ENCODE peak calls at places on chromosomes 13 and 19, in five cellular contexts. A, J, Z, F and D are unnamed samples. For H3K4me1 and H3K27me3, the result is how much of the 10 kb centered on the place peaks cover.

GRCh38 chr13:75226092-75226491 is 255.9 kb downstream of the TBC1D4 start:
- DNase-seq in A (no peak), J (peak), Z (no peak), F (peak), D (no peak)

GRCh38 chr13:39930544-39931444 is 275.3 kb downstream of the COG6 start:
- DNase-seq in A (no peak), J (no peak), Z (no peak), F (no peak), D (no peak)

GRCh38 chr19:47176071-47176626 is 45.5 kb downstream of the SAE1 start:
- DNase-seq in A (no peak), J (no peak), Z (no peak), F (no peak), D (no peak)

GRCh38 chr19:5122671-5123409 is 153.9 kb downstream of the KDM4B start:
- DNase-seq in A (no peak), J (no peak), Z (no peak), F (no peak), D (no peak)

GRCh38 chr13:41496420-41497234 is 39.3 kb downstream of the RGCC start:
- DNase-seq in A (no peak), J (no peak), Z (no peak), F (no peak), D (no peak)

GRCh38 chr19:3969435-3970312 is 1.2 kb downstream of the DAPK3 start:
- DNase-seq in A (peak), J (no peak), Z (no peak), F (no peak), D (no peak)

GRCh38 chr13:72728290-72728605 is 525 bp downstream of the BORA start:
- DNase-seq in A (no peak), J (no peak), Z (no peak), F (no peak), D (no peak)

GRCh38 chr13:48641404-48641803 is 12.3 kb upstream of the CYSLTR2 start:
- DNase-seq in A (no peak), J (no peak), Z (no peak), F (no peak), D (no peak)

GRCh38 chr19:34480971-34481821 is at the start of gene WTIP:
- DNase-seq in A (peak), J (peak), Z (no peak), F (peak), D (peak)

GRCh38 chr13:112959206-112959605 is 9.8 kb upstream of the MCF2L start:
- DNase-seq in A (no peak), J (no peak), Z (no peak), F (no peak), D (peak)

GRCh38 chr13:36847541-36848045 is 28.6 kb downstream of the RFXAP start:
- DNase-seq in A (peak), J (no peak), Z (no peak), F (no peak), D (no peak)

GRCh38 chr19:4722671-4723464 is 774 bp downstream of the DPP9 start:
- DNase-seq in A (peak), J (no peak), Z (no peak), F (peak), D (no peak)

GRCh38 chr13:73984201-73984600 is 150.0 kb downstream of the KLF12 start:
- DNase-seq in A (no peak), J (no peak), Z (no peak), F (no peak), D (peak)

GRCh38 chr13:107421028-107421427 is 794.3 kb downstream of the LIG4 start:
- DNase-seq in A (no peak), J (no peak), Z (no peak), F (no peak), D (no peak)

GRCh38 chr13:37127706-37128241 is 22.3 kb upstream of the CSNK1A1L start:
- DNase-seq in A (no peak), J (no peak), Z (no peak), F (no peak), D (no peak)

GRCh38 chr19:18488403-18488723 is 33.5 kb downstream of the ELL start:
- DNase-seq in A (no peak), J (no peak), Z (no peak), F (no peak), D (no peak)
- H3K4me1 ChIP-seq in A (under half), J (under half), Z (under half), F (half or more), D (half or more)

GRCh38 chr13:76759877-76760276 is 126.3 kb downstream of the KCTD12 start:
- DNase-seq in A (no peak), J (no peak), Z (no peak), F (no peak), D (no peak)
- TF ChIP-seq CTCF in A (no peak), J (no peak), Z (no peak), F (no peak), D (no peak)

GRCh38 chr19:50660083-50660366 is 10.8 kb downstream of the C19orf81 start:
- DNase-seq in A (no peak), J (no peak), Z (no peak), F (no peak), D (no peak)

GRCh38 chr19:50661675-50662441 is 12.6 kb downstream of the C19orf81 start:
- DNase-seq in A (no peak), J (no peak), Z (no peak), F (no peak), D (no peak)

GRCh38 chr19:50662442-50663279 is 13.4 kb downstream of the C19orf81 start:
- DNase-seq in A (no peak), J (no peak), Z (no peak), F (no peak), D (no peak)

GRCh38 chr19:50659318-50660082 is 10.3 kb downstream of the C19orf81 start:
- DNase-seq in A (no peak), J (no peak), Z (no peak), F (no peak), D (no peak)

DNA sequence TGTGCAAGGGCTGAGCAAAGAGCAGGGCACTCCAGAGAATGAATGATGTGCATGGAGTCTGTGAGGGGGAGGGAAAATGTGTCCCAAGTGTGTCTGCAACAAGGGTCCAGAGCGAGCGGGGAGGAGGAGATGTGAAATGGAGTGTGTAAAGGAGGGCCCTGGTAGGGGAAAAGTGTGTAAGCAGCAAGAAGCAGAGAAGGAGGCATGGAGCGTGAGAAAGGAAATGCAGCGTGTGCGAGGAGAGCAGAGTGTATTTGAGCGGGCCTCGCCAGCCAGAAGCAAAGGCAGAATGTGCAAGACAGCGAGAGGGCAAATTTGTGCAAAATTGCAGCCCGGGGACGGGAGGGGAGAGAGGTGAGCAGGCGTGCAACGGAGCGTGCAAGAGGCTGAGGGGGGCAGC is 11.8 kb downstream of the C19orf81 start:
- DNase-seq in A (no peak), J (no peak), Z (no peak), F (no peak), D (no peak)
- H3K27me3 ChIP-seq in A (under half), J (half or more), Z (under half), F (under half), D (half or more)

GRCh38 chr19:6522712-6523111 is 8.1 kb upstream of the TNFSF9 start:
- DNase-seq in A (no peak), J (no peak), Z (no peak), F (no peak), D (no peak)
- H3K4me1 ChIP-seq in A (under half), J (under half), Z (half or more), F (under half), D (under half)